ENCODE peak calls at places on chromosomes 4 and X, in six cellular contexts. One of them, this sample, is unnamed.

GRCh38 chrX:17826609-17827496 is 34.2 kb downstream of the RAI2 start:
- DNase-seq in stomach: no peak
- DNase-seq in GM12878: no peak
- DNase-seq in SK-N-SH: no peak
- DNase-seq in K562: no peak
- DNase-seq in suprapubic skin: no peak
- DNase-seq in this sample: peak; percentile 36

GRCh38 chr4:139665690-139666529 is at the start of gene MGST2:
- DNase-seq in stomach: peak; percentile 86
- DNase-seq in GM12878: no peak
- DNase-seq in SK-N-SH: peak; percentile 58
- DNase-seq in K562: peak; percentile 91
- DNase-seq in suprapubic skin: peak; percentile 84
- DNase-seq in this sample: peak; percentile 91

GRCh38 chr4:16715482-16715881 is 183.0 kb downstream of the LDB2 start:
- DNase-seq in stomach: no peak
- DNase-seq in GM12878: no peak
- DNase-seq in SK-N-SH: no peak
- DNase-seq in K562: no peak
- DNase-seq in suprapubic skin: no peak
- DNase-seq in this sample: no peak

GRCh38 chr4:104726002-104726401 is 231.3 kb upstream of the CXXC4 start:
- DNase-seq in stomach: no peak
- DNase-seq in GM12878: no peak
- DNase-seq in SK-N-SH: no peak
- DNase-seq in K562: no peak
- DNase-seq in suprapubic skin: no peak
- DNase-seq in this sample: no peak

GRCh38 chrX:38879631-38880220 is 78.5 kb downstream of the MID1IP1 start:
- DNase-seq in stomach: peak; percentile 32
- DNase-seq in GM12878: no peak
- DNase-seq in SK-N-SH: no peak
- DNase-seq in K562: no peak
- DNase-seq in suprapubic skin: no peak
- DNase-seq in this sample: peak; percentile 46

GRCh38 chrX:13334491-13334890 is 14.6 kb upstream of the ATXN3L start:
- DNase-seq in stomach: no peak
- DNase-seq in GM12878: no peak
- DNase-seq in SK-N-SH: no peak
- DNase-seq in K562: no peak
- DNase-seq in suprapubic skin: no peak
- DNase-seq in this sample: no peak

GRCh38 chrX:111052478-111052877 is 43.5 kb upstream of the PAK3 start:
- DNase-seq in stomach: no peak
- DNase-seq in GM12878: no peak
- DNase-seq in SK-N-SH: no peak
- DNase-seq in K562: no peak
- DNase-seq in suprapubic skin: no peak
- DNase-seq in this sample: no peak

GRCh38 chr4:145481164-145481941 is at the start of gene SMAD1:
- DNase-seq in stomach: peak; percentile 88
- DNase-seq in GM12878: no peak
- DNase-seq in SK-N-SH: peak; percentile 88
- DNase-seq in K562: peak; percentile 6
- DNase-seq in suprapubic skin: peak; percentile 83
- DNase-seq in this sample: peak; percentile 86

GRCh38 chr4:76665139-76665538 is 230.1 kb downstream of the SHROOM3 start:
- DNase-seq in stomach: peak; percentile 94
- DNase-seq in GM12878: no peak
- DNase-seq in SK-N-SH: no peak
- DNase-seq in K562: no peak
- DNase-seq in suprapubic skin: no peak
- DNase-seq in this sample: peak; percentile 90

GRCh38 chr4:185849543-185850185 is 37.7 kb upstream of the SORBS2 start:
- DNase-seq in stomach: no peak
- DNase-seq in GM12878: no peak
- DNase-seq in SK-N-SH: no peak
- DNase-seq in K562: no peak
- DNase-seq in suprapubic skin: peak; percentile 70
- DNase-seq in this sample: no peak

GRCh38 chr4:97404876-97405523 is 738.3 kb downstream of the STPG2 start:
- DNase-seq in stomach: no peak
- DNase-seq in GM12878: no peak
- DNase-seq in SK-N-SH: no peak
- DNase-seq in K562: no peak
- DNase-seq in suprapubic skin: no peak
- DNase-seq in this sample: no peak

GRCh38 chr4:52883183-52883621 is 21.1 kb downstream of the RASL11B start:
- DNase-seq in stomach: no peak
- DNase-seq in GM12878: no peak
- DNase-seq in SK-N-SH: no peak
- DNase-seq in K562: no peak
- DNase-seq in suprapubic skin: no peak
- DNase-seq in this sample: no peak

GRCh38 chr4:99710020-99710419 is 52.4 kb upstream of the C4orf54 start:
- DNase-seq in stomach: no peak
- DNase-seq in GM12878: no peak
- DNase-seq in SK-N-SH: no peak
- DNase-seq in K562: no peak
- DNase-seq in suprapubic skin: no peak
- DNase-seq in this sample: no peak

GRCh38 chrX:109795682-109796081 is 62.6 kb upstream of the ACSL4 start:
- DNase-seq in stomach: no peak
- DNase-seq in GM12878: no peak
- DNase-seq in SK-N-SH: no peak
- DNase-seq in K562: no peak
- DNase-seq in suprapubic skin: no peak
- DNase-seq in this sample: no peak

GRCh38 chrX:23637187-23637586 is 30.1 kb upstream of the PRDX4 start:
- DNase-seq in stomach: no peak
- DNase-seq in GM12878: no peak
- DNase-seq in SK-N-SH: no peak
- DNase-seq in K562: no peak
- DNase-seq in suprapubic skin: no peak
- DNase-seq in this sample: no peak

GRCh38 chrX:840556-840955 is 210.0 kb downstream of the SHOX start:
- DNase-seq in stomach: no peak
- DNase-seq in GM12878: no peak
- DNase-seq in SK-N-SH: no peak
- DNase-seq in K562: no peak
- DNase-seq in suprapubic skin: no peak
- DNase-seq in this sample: no peak

GRCh38 chrX:153726286-153727107 is 1.8 kb downstream of the ABCD1 start:
- DNase-seq in stomach: peak; percentile 55
- DNase-seq in GM12878: peak; percentile 48
- DNase-seq in SK-N-SH: peak; percentile 80
- DNase-seq in K562: peak; percentile 81
- DNase-seq in suprapubic skin: no peak
- DNase-seq in this sample: peak; percentile 71

GRCh38 chr4:25928320-25928955 is 14.4 kb downstream of the SMIM20 start:
- DNase-seq in stomach: no peak
- DNase-seq in GM12878: no peak
- DNase-seq in SK-N-SH: no peak
- DNase-seq in K562: no peak
- DNase-seq in suprapubic skin: no peak
- DNase-seq in this sample: no peak

GRCh38 chr4:26891054-26891453 is 30.4 kb downstream of the STIM2 start:
- DNase-seq in stomach: no peak
- DNase-seq in GM12878: no peak
- DNase-seq in SK-N-SH: no peak
- DNase-seq in K562: no peak
- DNase-seq in suprapubic skin: no peak
- DNase-seq in this sample: no peak

GRCh38 chr4:36323801-36324419 is 42.5 kb downstream of the DTHD1 start:
- DNase-seq in stomach: no peak
- DNase-seq in GM12878: no peak
- DNase-seq in SK-N-SH: no peak
- DNase-seq in K562: no peak
- DNase-seq in suprapubic skin: no peak
- DNase-seq in this sample: no peak

GRCh38 chr4:40199999-40200880 is 3.4 kb downstream of the RHOH start:
- DNase-seq in stomach: peak; percentile 43
- DNase-seq in GM12878: peak; percentile 93
- DNase-seq in SK-N-SH: no peak
- DNase-seq in K562: peak; percentile 83
- DNase-seq in suprapubic skin: no peak
- DNase-seq in this sample: peak; percentile 60

GRCh38 chr4:10521386-10521785 is 64.2 kb upstream of the ZNF518B start:
- DNase-seq in stomach: no peak
- DNase-seq in GM12878: no peak
- DNase-seq in SK-N-SH: no peak
- DNase-seq in K562: no peak
- DNase-seq in suprapubic skin: no peak
- DNase-seq in this sample: no peak

GRCh38 chr4:145736241-145736831 is 56.4 kb downstream of the C4orf51 start:
- DNase-seq in stomach: peak; percentile 83
- DNase-seq in GM12878: no peak
- DNase-seq in SK-N-SH: no peak
- DNase-seq in K562: no peak
- DNase-seq in suprapubic skin: no peak
- DNase-seq in this sample: peak; percentile 21

GRCh38 chrX:9859711-9860555 is 73.7 kb downstream of the SHROOM2 start:
- DNase-seq in stomach: no peak
- DNase-seq in GM12878: no peak
- DNase-seq in SK-N-SH: no peak
- DNase-seq in K562: no peak
- DNase-seq in suprapubic skin: no peak
- DNase-seq in this sample: no peak

GRCh38 chrX:28910501-28910900 is 323.3 kb downstream of the IL1RAPL1 start:
- DNase-seq in stomach: no peak
- DNase-seq in GM12878: no peak
- DNase-seq in SK-N-SH: no peak
- DNase-seq in K562: no peak
- DNase-seq in suprapubic skin: no peak
- DNase-seq in this sample: no peak
- TF ChIP-seq EP300 in stomach: no peak
- TF ChIP-seq EP300 in GM12878: no peak
- TF ChIP-seq EP300 in SK-N-SH: no peak
- TF ChIP-seq EP300 in K562: no peak
- TF ChIP-seq EP300 in suprapubic skin: no peak
- TF ChIP-seq EP300 in this sample: no peak

DNA sequence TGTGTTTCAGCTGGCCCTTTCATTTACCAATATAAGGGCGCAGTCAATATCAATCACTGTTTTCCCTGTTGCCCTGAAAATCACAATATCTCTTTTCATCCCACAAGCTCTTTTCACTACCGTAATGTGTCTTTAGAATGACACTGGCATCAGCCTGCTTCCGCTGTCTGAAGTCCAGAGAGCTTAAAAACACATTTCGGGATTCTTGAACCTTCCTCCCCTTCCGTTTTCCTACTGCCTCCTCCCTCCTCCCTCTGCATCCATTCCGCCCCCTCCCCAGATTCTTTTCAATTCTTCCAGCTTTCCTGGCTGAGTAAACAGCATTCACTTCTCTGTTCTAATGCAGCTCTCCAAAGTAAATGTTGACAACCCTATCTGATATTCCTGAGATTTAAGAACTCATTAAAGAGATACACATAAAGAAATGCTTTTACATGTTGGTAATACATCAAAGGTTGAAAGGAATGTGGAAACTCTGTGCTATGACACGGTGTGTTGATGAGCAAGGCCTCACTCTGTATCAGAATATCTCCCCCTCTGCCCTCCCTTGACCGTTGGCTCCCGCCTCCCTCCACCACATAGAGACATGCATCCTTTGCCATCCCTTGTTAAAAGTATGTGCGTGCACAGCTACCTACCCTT is 83.5 kb upstream of the SPRY1 start:
- DNase-seq in stomach: no peak
- DNase-seq in GM12878: no peak
- DNase-seq in SK-N-SH: no peak
- DNase-seq in K562: no peak
- DNase-seq in suprapubic skin: no peak
- DNase-seq in this sample: no peak
- TF ChIP-seq POLR2AphosphoS5 in stomach: no peak
- TF ChIP-seq POLR2AphosphoS5 in GM12878: no peak
- TF ChIP-seq POLR2AphosphoS5 in SK-N-SH: no peak
- TF ChIP-seq POLR2AphosphoS5 in K562: no peak
- TF ChIP-seq POLR2AphosphoS5 in suprapubic skin: no peak
- TF ChIP-seq POLR2AphosphoS5 in this sample: no peak

GRCh38 chrX:43557792-43558191 is 98.3 kb upstream of the MAOA start:
- DNase-seq in stomach: peak; percentile 63
- DNase-seq in GM12878: peak; percentile 23
- DNase-seq in SK-N-SH: peak; percentile 39
- DNase-seq in K562: peak; percentile 62
- DNase-seq in suprapubic skin: no peak
- DNase-seq in this sample: peak; percentile 65

GRCh38 chrX:43551590-43551989 is 104.5 kb upstream of the MAOA start:
- DNase-seq in stomach: no peak
- DNase-seq in GM12878: no peak
- DNase-seq in SK-N-SH: no peak
- DNase-seq in K562: no peak
- DNase-seq in suprapubic skin: no peak
- DNase-seq in this sample: no peak

GRCh38 chrX:43556207-43556606 is 99.9 kb upstream of the MAOA start:
- DNase-seq in stomach: no peak
- DNase-seq in GM12878: no peak
- DNase-seq in SK-N-SH: no peak
- DNase-seq in K562: no peak
- DNase-seq in suprapubic skin: no peak
- DNase-seq in this sample: no peak

GRCh38 chrX:43552703-43553102 is 103.4 kb upstream of the MAOA start:
- DNase-seq in stomach: no peak
- DNase-seq in GM12878: no peak
- DNase-seq in SK-N-SH: no peak
- DNase-seq in K562: no peak
- DNase-seq in suprapubic skin: no peak
- DNase-seq in this sample: no peak

DNA sequence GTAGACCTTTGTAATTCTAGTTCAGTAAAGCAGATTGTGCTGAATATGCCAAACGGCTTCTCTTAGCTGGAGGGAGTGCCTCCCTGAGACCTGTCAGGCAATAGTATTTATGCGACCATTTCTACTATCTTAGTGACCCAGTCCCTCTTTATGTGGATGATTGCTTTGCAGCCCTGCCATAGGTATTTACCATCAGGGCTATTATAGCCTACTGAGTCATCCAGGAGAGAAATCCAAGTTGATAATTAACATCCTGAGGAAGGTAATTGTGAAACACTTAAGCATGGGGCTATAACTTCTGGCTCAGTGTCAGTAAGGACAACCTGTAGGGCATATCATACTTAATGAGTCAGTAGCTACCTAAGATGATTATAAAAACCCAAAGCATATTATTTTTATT is 103.9 kb upstream of the MAOA start:
- DNase-seq in stomach: no peak
- DNase-seq in GM12878: no peak
- DNase-seq in SK-N-SH: no peak
- DNase-seq in K562: peak; percentile 1
- DNase-seq in suprapubic skin: no peak
- DNase-seq in this sample: peak; percentile 20
- TF ChIP-seq EP300 in stomach: no peak
- TF ChIP-seq EP300 in GM12878: no peak
- TF ChIP-seq EP300 in SK-N-SH: no peak
- TF ChIP-seq EP300 in K562: no peak
- TF ChIP-seq EP300 in suprapubic skin: no peak
- TF ChIP-seq EP300 in this sample: no peak

DNA sequence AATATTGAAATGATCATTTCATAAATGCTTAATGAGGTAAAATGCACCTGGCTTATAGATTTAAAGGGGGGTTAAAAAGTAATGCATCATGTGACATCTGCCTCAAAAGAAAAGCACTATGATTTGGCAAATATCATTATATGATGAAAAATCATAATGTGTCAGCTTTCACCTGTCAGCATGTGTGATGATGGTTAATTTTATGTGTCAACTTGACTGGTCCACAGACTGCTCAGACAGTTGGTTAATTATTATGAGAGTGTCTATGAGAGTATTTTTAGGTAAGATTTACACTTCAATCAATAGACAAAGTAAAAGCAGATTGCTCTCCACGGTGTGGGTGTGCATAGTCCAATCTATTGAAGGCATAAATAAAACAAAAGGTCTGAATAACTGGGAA is 1986.7 kb downstream of the PCDH7 start:
- DNase-seq in stomach: no peak
- DNase-seq in GM12878: no peak
- DNase-seq in SK-N-SH: no peak
- DNase-seq in K562: no peak
- DNase-seq in suprapubic skin: no peak
- DNase-seq in this sample: no peak
- TF ChIP-seq POLR2AphosphoS5 in stomach: no peak
- TF ChIP-seq POLR2AphosphoS5 in GM12878: no peak
- TF ChIP-seq POLR2AphosphoS5 in SK-N-SH: no peak
- TF ChIP-seq POLR2AphosphoS5 in K562: no peak
- TF ChIP-seq POLR2AphosphoS5 in suprapubic skin: no peak
- TF ChIP-seq POLR2AphosphoS5 in this sample: no peak